ENCODE peak calls at places on chromosomes 12 and 14, in ten cellular contexts. O is thoracic aorta; L is endodermal cell; K is CD8-positive, alpha-beta T cell; M is pancreas; A is OCI-LY7; J is heart left ventricle; C is psoas muscle; P is hepatocyte; R is IMR-90. U is an unnamed sample.

GRCh38 chr12:71771069-71771468 is 16.4 kb downstream of the RAB21 start:
- DNase-seq in R (no peak), C (no peak), J (no peak), P (no peak), K (no peak), A (no peak), L (no peak), M (no peak), O (no peak), U (no peak)

GRCh38 chr12:40464121-40464520 is 228.1 kb upstream of the CNTN1 start:
- DNase-seq in C (no peak), O (no peak), A (no peak), P (no peak), J (no peak), M (no peak), K (no peak), L (no peak), R (no peak), U (no peak)

GRCh38 chr12:95858451-95859343 is at the start of gene SNRPF:
- DNase-seq in M (peak), P (peak), L (peak), R (peak), A (peak), C (peak), K (peak), J (peak), O (peak), U (peak)

GRCh38 chr12:44672042-44672441 is 204.1 kb downstream of the NELL2 start:
- DNase-seq in M (no peak), A (no peak), P (no peak), J (no peak), L (peak), R (no peak), O (no peak), K (no peak), C (no peak), U (no peak)

GRCh38 chr12:94980577-94980976 is 22.9 kb downstream of the NDUFA12 start:
- DNase-seq in P (peak), K (no peak), L (no peak), O (no peak), R (peak), C (no peak), M (no peak), A (peak), J (no peak), U (peak)

GRCh38 chr12:19482551-19483109 is 43.3 kb downstream of the AEBP2 start:
- DNase-seq in M (no peak), L (peak), J (no peak), P (peak), K (peak), O (no peak), R (no peak), C (peak), A (no peak), U (no peak)

GRCh38 chr12:126483145-126484068 is 1418.2 kb downstream of the AACS start:
- DNase-seq in R (no peak), L (no peak), P (no peak), K (no peak), C (no peak), A (no peak), O (no peak), J (no peak), M (no peak), U (no peak)

GRCh38 chr14:21022686-21023085 is 2.2 kb downstream of the NDRG2 start:
- DNase-seq in L (peak), K (no peak), O (no peak), C (no peak), J (no peak), P (no peak), A (no peak), R (no peak), M (no peak), U (no peak)

GRCh38 chr14:38098074-38098846 is 109.4 kb upstream of the SSTR1 start:
- DNase-seq in P (no peak), A (no peak), O (no peak), K (no peak), L (no peak), R (peak), C (no peak), M (no peak), J (no peak), U (peak)

GRCh38 chr12:109202770-109203169 is 86.4 kb downstream of the ACACB start:
- DNase-seq in P (no peak), A (no peak), C (no peak), O (no peak), J (no peak), L (no peak), K (no peak), R (no peak), M (no peak), U (no peak)

DNA sequence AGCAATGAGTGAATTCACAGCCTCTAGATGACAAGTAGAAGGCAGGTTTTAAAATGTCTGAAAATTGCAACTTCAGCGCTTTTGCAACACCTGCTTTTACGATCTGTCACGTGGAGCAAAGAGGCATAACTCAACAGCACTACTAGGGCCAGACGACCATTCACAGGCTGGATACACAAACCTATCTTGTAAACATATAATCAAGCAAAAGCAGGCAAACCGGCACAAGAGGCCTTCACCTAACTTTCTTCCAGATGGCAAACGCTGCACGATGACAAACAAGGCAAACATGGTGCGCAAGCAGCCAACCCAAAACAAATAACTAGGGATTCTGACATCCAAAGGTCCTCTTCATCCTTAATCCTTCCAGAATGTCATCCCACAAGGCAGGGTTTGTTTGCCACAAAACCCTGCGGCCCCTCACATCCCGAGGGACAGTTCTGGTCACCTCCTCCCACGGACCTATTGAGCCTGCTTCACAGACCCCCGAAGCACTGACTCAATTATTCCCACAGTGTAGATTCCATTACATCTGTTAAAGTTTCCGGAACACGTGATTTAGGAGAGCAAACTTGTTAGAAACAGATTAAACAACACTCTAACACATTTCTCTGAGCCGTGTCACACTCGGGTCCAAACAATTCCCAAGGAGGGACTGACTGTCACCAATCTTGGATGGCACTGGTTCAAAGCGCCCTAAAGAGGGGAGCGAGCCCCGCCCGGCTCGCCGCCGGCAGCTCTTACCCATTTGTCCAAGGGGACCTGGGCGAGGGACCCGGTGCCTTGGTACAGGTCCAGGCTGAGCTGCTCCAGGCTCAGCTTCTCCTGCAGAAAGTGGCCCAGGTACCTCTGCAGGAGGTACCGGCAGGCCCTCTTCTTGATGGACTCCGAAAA is 823 bp downstream of the ATG2B start:
- DNase-seq in O (no peak), R (peak), K (peak), L (peak), M (no peak), P (peak), J (peak), A (peak), C (no peak), U (peak)
- H3K27ac ChIP-seq in O (peak), R (peak), K (peak), L (peak), M (peak), P (peak), J (peak), A (peak), C (peak), U (peak)

GRCh38 chr14:49895480-49895879 is 2.6 kb downstream of the ARF6 start:
- DNase-seq in M (no peak), C (no peak), J (no peak), L (no peak), R (no peak), P (no peak), O (no peak), K (no peak), A (peak), U (no peak)

GRCh38 chr14:49897965-49898364 is 5.1 kb downstream of the ARF6 start:
- DNase-seq in L (no peak), K (no peak), O (no peak), P (no peak), C (no peak), R (no peak), M (no peak), J (no peak), A (no peak), U (no peak)

GRCh38 chr14:49898485-49898884 is 5.6 kb downstream of the ARF6 start:
- DNase-seq in L (no peak), O (no peak), R (no peak), J (no peak), C (no peak), M (no peak), K (no peak), A (no peak), P (no peak), U (no peak)

GRCh38 chr14:49897414-49897813 is 4.5 kb downstream of the ARF6 start:
- DNase-seq in J (no peak), C (no peak), M (no peak), R (no peak), L (no peak), P (no peak), K (no peak), O (no peak), A (no peak), U (no peak)

GRCh38 chr14:49896956-49897355 is 4.1 kb downstream of the ARF6 start:
- DNase-seq in K (no peak), A (no peak), J (no peak), M (no peak), O (no peak), C (no peak), P (no peak), R (no peak), L (no peak), U (no peak)
- H3K27ac ChIP-seq in K (no peak), A (no peak), J (peak), M (no peak), O (no peak), C (peak), P (no peak), R (no peak), L (no peak), U (peak)

DNA sequence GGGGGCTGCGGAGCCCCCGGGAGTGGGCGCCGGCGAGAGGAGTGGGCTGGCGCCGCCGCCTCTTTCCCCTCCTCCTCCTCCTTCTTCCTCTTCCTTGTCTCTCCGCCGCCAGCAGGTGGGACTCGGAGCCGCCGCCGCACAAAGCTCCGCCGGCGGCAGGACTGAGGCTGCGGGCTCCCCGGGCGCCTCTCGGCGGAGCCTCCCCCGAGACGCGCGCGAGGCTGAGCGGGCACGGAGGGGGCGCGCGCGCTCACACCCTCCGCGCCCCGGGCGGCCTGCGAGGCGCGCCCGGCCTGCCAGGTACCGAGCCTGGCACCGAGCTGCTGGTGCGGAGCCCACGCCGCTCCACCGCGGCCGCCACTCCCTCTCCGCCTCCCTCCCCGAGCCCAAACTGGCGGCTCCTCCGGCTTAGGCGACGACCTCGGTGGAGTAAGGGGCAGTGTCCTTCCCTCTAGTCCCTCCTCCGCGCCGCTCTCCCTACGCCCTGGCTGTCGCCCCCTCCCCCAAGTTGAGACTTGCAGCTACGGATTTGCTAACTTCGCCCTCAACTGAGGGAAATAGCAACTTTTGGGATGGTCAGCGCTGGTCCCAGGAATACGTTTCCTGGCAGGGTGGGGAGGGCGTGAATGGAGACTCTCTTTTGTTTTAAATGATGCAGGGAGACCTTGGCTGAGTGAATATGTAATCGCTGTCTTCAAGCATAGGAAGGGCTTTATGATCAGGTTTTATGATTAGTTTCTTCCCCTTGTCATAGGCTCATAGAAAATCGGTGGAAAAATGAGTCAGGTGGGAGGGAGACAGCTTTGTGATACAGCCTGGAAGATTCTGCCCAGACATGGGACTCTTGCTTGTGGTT is 199.5 kb upstream of the CAND1 start:
- DNase-seq in A (peak), C (peak), P (peak), L (peak), M (peak), K (no peak), J (no peak), R (no peak), O (no peak), U (peak)
- H3K27ac ChIP-seq in A (no peak), C (no peak), P (peak), L (peak), M (peak), K (no peak), J (no peak), R (no peak), O (no peak), U (peak)

GRCh38 chr14:22837059-22837749 is 819 bp downstream of the MMP14 start:
- DNase-seq in J (peak), M (peak), C (no peak), A (no peak), O (no peak), K (no peak), L (peak), R (peak), P (peak), U (peak)

GRCh38 chr14:22837750-22838538 is 1.6 kb downstream of the MMP14 start:
- DNase-seq in P (peak), J (peak), R (peak), C (peak), K (no peak), A (no peak), M (no peak), O (no peak), L (peak), U (peak)

GRCh38 chr14:22839159-22839779 is 2.9 kb downstream of the MMP14 start:
- DNase-seq in C (no peak), K (no peak), P (no peak), J (no peak), M (no peak), A (no peak), O (no peak), R (peak), L (no peak), U (peak)

GRCh38 chr14:22836301-22837058 is at the start of gene MMP14:
- DNase-seq in P (peak), A (no peak), R (peak), J (peak), O (peak), M (no peak), C (peak), K (no peak), L (peak), U (peak)

DNA sequence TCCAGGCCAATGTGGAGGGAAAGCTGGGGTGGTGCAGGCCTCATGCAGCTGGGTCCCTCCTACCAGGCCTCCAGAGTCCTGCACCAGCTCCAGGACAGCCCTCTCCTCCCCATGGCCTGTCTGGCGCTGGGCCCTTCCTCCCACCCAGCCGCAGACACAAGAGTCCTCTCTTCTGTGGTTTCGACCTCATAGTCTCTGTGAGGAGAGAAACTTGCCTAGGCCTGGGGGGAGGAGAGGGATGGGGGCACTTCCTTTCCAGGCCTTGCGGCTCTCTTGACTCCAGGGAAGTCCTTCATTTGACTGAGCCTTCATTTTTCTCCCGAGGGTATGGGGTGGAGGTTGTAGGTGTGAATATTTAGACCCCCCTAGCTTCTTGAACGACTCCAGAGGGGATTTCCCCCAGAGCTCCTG is 2.3 kb downstream of the MMP14 start:
- DNase-seq in P (peak), A (no peak), K (no peak), M (no peak), J (peak), O (no peak), L (no peak), C (no peak), R (peak), U (peak)
- H3K27ac ChIP-seq in P (peak), A (no peak), K (no peak), M (peak), J (peak), O (peak), L (no peak), C (peak), R (peak), U (peak)

GRCh38 chr12:123714302-123714627 is 2.1 kb downstream of the ATP6V0A2 start:
- DNase-seq in J (no peak), R (no peak), O (no peak), M (no peak), K (no peak), L (no peak), P (no peak), C (no peak), A (no peak), U (no peak)

GRCh38 chr12:123712780-123713319 is 697 bp downstream of the ATP6V0A2 start:
- DNase-seq in C (no peak), A (no peak), P (no peak), M (no peak), K (no peak), J (no peak), L (peak), R (no peak), O (no peak), U (no peak)

GRCh38 chr12:123715151-123715676 is 3.1 kb downstream of the ATP6V0A2 start:
- DNase-seq in K (no peak), C (no peak), A (no peak), M (no peak), J (no peak), P (no peak), O (no peak), L (no peak), R (peak), U (no peak)

GRCh38 chr12:123713398-123714301 is 1.5 kb downstream of the ATP6V0A2 start:
- DNase-seq in L (no peak), A (peak), C (no peak), M (no peak), P (peak), J (no peak), R (peak), O (no peak), K (no peak), U (no peak)
- H3K27ac ChIP-seq in L (no peak), A (peak), C (no peak), M (no peak), P (peak), J (no peak), R (no peak), O (no peak), K (no peak), U (no peak)

DNA sequence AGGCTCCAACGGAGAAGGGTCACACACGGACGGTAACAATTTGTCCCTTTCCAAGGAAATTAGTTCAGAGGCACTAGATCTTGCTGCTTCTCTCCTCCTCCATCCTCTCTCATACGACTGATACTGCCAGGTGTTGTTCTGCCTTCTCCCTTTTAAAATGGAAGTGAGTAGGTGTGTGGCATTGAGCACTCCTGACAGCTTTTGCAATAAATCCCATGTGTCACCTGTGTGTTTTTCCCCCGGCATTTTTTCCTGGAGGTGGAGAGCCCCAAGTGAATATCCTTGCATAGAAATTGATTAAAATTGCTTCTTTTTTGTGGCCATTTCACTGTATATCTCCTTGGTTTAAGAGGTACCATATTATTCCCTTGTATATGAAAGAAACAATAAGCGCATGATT is 26.2 kb upstream of the AKAP5 start:
- DNase-seq in J (no peak), C (no peak), L (no peak), O (no peak), P (no peak), M (no peak), K (no peak), R (no peak), A (no peak), U (peak)
- H3K27ac ChIP-seq in J (no peak), C (no peak), L (no peak), O (peak), P (peak), M (peak), K (no peak), R (peak), A (no peak), U (peak)

DNA sequence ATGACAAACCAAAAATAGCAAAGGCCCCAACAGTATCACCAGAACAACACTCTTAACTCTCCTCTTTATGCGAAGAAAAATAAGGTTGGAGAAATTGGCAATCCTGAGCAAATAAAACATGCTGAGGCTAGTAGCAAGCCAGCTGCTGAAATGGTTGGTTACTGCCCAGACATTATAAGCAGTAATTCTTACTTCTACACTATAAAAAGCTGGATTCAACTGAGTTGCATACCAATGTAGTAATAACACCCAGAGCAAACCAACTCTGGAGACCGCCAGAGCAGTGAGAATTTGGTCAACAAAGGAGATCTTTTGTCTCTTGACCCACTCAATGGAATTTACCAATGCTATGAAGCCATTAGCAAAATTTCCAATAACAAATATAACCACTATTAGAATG is 628 bp downstream of the TAS2R30 start:
- DNase-seq in M (no peak), C (no peak), P (no peak), L (no peak), R (no peak), O (no peak), A (no peak), J (no peak), K (no peak), U (no peak)
- H3K27ac ChIP-seq in M (no peak), C (no peak), P (no peak), L (no peak), R (no peak), O (no peak), A (no peak), J (no peak), K (no peak), U (no peak)

GRCh38 chr12:119594399-119594730 is 791 bp downstream of the TMEM233 start:
- DNase-seq in K (no peak), A (no peak), J (no peak), O (no peak), L (peak), R (no peak), P (no peak), M (no peak), C (peak), U (no peak)
- H3K27ac ChIP-seq in K (no peak), A (no peak), J (peak), O (no peak), L (no peak), R (no peak), P (no peak), M (no peak), C (peak), U (no peak)

DNA sequence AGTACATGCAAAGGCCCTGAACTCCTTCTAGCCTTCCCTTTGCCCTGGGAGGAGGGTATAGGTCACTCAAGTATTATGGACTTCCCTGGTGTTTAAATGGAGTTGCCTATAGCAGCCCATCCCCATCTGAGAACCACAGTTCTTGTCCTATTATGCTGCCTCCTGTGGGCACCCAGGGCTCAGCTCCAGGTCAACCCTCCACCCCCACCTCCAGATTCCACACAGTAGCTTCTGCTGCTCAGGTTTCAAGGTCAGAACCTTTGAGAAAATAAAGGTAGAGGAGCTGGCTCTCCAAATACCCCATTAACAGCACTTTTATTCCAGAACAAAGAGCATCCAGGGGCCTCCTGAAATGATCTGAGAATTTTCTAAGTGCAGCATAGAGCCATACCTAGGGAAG is 57.4 kb downstream of the ACTN1 start:
- DNase-seq in O (no peak), M (no peak), P (no peak), R (no peak), A (no peak), C (no peak), L (peak), J (no peak), K (no peak), U (no peak)
- H3K27ac ChIP-seq in O (peak), M (peak), P (peak), R (peak), A (no peak), C (no peak), L (no peak), J (peak), K (no peak), U (peak)